ENCODE peak calls at places on chromosomes 13 and 19, in five cellular contexts. H, S, R, E and C are unnamed samples. For H3K27me3, the result is how much of the 10 kb centered on the place peaks cover.

GRCh38 chr13:79306650-79307049 is 99.4 kb downstream of the RBM26 start:
- DNase-seq in H (no peak), R (no peak), S (no peak), E (no peak), C (no peak)

GRCh38 chr13:111658150-111659100 is 338.0 kb downstream of the TEX29 start:
- DNase-seq in E (no peak), H (no peak), S (peak), R (no peak), C (no peak)

GRCh38 chr13:36369268-36370107 is 23.3 kb upstream of the SPART start:
- DNase-seq in H (no peak), S (no peak), R (no peak), E (no peak), C (no peak)

GRCh38 chr19:27522223-27522622 is 1690.7 kb downstream of the UQCRFS1 start:
- DNase-seq in H (no peak), S (no peak), E (no peak), R (no peak), C (no peak)

GRCh38 chr13:114142640-114143490 is 10.4 kb upstream of the RASA3 start:
- DNase-seq in H (no peak), S (no peak), E (no peak), R (no peak), C (no peak)

GRCh38 chr13:94154362-94154761 is 325.1 kb downstream of the DCT start:
- DNase-seq in R (no peak), E (no peak), H (no peak), S (peak), C (no peak)

GRCh38 chr13:110610955-110611595 is 4.3 kb upstream of the NAXD start:
- DNase-seq in R (no peak), E (no peak), S (peak), H (no peak), C (no peak)

GRCh38 chr19:38362076-38362945 is 12.1 kb upstream of the PSMD8 start:
- DNase-seq in R (no peak), E (peak), S (peak), H (peak), C (no peak)

GRCh38 chr19:1521636-1522035 is 2.2 kb upstream of the PLK5 start:
- DNase-seq in R (no peak), E (no peak), H (no peak), S (no peak), C (no peak)

GRCh38 chr19:54420068-54420382 is 4.8 kb downstream of the TTYH1 start:
- DNase-seq in R (no peak), H (no peak), S (no peak), E (no peak), C (no peak)

DNA sequence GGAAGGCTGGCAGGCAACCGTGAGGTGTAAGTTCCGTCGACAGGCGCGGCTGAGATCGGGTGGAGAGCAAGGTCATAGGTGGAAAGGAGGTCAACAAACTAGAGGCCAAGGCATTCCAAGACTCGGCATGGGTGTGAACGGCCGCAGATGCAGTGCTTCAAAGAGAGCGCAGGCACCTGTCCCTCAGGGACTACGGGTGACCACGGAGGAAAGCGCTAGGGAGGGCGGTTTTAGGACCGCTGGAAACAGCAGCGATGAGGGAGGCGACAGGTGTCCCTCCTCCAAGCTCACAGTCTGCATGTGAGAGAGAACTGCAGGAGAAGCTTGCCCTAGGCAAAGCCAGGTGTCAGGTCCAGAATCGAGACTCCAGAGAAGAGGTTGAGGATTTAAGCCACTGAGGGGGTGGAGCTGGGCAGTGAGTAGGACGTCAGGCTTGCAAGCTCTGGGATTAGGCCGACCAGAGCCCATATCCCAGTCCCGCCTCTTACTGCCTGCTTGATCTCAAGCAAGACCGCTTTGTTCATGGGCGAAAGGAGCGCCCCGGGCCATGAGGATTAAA is 1.6 kb upstream of the MLNR start:
- DNase-seq in S (peak), H (no peak), R (no peak), E (no peak), C (no peak)
- H3K27me3 ChIP-seq in S (half or more), H (half or more), R (half or more), E (under half), C (half or more)

DNA sequence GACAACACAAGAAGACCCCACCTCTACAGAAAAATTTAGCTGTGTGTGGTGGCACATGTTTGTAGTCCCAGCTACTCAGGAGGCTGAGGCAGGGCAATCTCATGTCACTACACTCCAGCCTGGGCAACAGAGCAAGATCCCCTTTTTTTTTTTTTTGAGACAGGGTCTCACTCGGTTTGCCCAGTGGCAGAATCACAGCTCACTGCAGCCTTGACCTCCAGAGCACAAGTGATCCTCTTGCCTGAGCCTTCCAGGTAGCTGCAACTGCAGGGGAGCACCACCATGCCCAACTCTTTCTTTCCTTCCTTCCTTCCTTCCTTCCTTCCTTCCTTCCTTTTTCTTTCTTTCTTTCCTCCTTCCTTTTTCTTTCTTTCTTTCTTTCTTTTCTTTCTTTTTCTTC is 4.2 kb upstream of the CLEC4G start:
- DNase-seq in H (no peak), S (no peak), R (no peak), E (no peak), C (no peak)
- H3K27me3 ChIP-seq in H (under half), S (under half), R (under half), E (under half), C (under half)

GRCh38 chr19:18776736-18777135 is 14.4 kb downstream of the COMP start:
- DNase-seq in E (no peak), H (no peak), S (peak), R (no peak), C (no peak)
- H3K27me3 ChIP-seq in E (under half), H (under half), S (half or more), R (under half), C (under half)

GRCh38 chr13:109175666-109176065 is 546.3 kb downstream of the MYO16 start:
- DNase-seq in H (no peak), R (no peak), S (no peak), E (no peak), C (no peak)
- H3K27me3 ChIP-seq in H (under half), R (under half), S (under half), E (under half), C (under half)

GRCh38 chr19:50310759-50311465 is 18.3 kb downstream of the KCNC3 start:
- DNase-seq in R (no peak), E (no peak), H (no peak), S (no peak), C (no peak)

GRCh38 chr19:50313812-50314536 is 15.2 kb downstream of the KCNC3 start:
- DNase-seq in S (peak), E (no peak), R (no peak), H (no peak), C (no peak)

GRCh38 chr19:50314724-50315700 is 14.2 kb downstream of the KCNC3 start:
- DNase-seq in S (peak), E (no peak), R (no peak), H (no peak), C (no peak)

GRCh38 chr19:50311723-50312635 is 17.2 kb downstream of the KCNC3 start:
- DNase-seq in E (no peak), R (no peak), S (peak), H (no peak), C (no peak)

DNA sequence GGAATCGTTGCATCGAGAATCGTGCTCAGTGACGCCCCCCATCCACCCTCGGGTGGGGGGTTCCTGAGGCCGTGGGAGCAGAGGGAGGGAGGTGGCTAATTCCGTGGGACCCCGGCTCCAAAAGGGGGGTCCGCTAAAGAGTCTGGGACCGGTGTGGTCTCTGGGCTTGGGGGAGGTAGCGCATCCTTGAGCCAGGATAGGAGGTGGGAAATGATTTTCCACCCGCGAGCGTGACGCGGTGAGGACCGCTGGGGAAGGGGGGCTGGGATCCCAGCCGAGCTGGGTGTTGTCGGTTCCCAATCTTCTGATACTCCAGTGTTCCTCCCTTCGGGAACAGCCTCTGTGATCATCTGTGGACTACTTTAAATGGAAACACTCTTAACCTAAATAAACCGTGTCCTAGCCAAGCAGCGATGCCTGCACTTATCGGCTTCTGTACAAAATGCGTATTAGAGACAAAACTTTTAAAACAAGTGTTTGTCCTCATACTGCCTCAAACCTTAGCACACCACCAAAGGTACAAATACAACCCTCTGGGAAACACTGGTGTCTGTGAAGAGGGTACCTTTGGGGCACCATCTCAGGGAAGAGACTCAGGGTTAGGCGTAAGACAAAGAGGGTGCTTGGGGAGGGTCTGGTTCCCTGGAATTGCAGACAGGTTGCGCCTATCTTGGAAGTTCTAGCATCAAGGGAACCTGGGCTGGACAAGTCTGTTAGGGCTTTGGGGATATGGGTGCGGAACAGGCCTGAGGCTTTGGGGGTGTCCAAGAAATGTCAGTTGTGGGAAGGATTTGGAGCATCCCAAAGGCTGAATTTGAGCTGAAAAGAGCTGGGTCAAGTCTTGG is 16.0 kb downstream of the KCNC3 start:
- DNase-seq in S (peak), H (no peak), R (no peak), E (no peak), C (no peak)
- H3K27me3 ChIP-seq in S (under half), H (half or more), R (under half), E (under half), C (half or more)

GRCh38 chr19:15915109-15915508 is 17.2 kb upstream of the CYP4F2 start:
- DNase-seq in H (no peak), E (no peak), S (no peak), R (no peak), C (no peak)
- H3K27me3 ChIP-seq in H (under half), E (under half), S (under half), R (under half), C (under half)

GRCh38 chr19:13024126-13024957 is 29.1 kb downstream of the NFIX start:
- DNase-seq in H (no peak), R (no peak), E (no peak), S (peak), C (no peak)

GRCh38 chr19:13023666-13024065 is 28.4 kb downstream of the NFIX start:
- DNase-seq in E (no peak), H (no peak), S (peak), R (no peak), C (no peak)

GRCh38 chr19:13026478-13026999 is 31.3 kb downstream of the NFIX start:
- DNase-seq in H (no peak), E (no peak), R (no peak), S (no peak), C (peak)

GRCh38 chr19:13025819-13026477 is 30.7 kb downstream of the NFIX start:
- DNase-seq in S (no peak), H (no peak), R (no peak), E (no peak), C (no peak)

DNA sequence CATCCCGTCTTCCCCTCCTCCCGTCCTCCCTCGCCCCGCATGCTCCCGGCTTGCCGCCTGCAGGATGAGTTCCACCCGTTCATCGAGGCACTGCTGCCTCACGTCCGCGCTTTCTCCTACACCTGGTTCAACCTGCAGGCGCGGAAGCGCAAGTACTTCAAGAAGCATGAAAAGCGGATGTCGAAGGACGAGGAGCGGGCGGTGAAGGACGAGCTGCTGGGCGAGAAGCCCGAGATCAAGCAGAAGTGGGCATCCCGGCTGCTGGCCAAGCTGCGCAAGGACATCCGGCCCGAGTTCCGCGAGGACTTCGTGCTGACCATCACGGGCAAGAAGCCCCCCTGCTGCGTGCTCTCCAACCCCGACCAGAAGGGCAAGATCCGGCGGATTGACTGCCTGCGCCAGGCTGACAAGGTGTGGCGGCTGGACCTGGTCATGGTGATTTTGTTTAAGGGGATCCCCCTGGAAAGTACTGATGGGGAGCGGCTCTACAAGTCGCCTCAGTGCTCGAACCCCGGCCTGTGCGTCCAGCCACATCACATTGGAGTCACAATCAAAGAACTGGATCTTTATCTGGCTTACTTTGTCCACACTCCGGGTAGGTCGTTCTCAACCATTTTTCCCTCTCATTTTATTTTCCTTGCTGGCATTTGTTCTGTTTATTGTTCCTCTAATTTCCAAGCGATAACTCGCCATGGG is 29.8 kb downstream of the NFIX start:
- DNase-seq in S (no peak), H (no peak), E (no peak), R (no peak), C (no peak)
- H3K27me3 ChIP-seq in S (half or more), H (under half), E (under half), R (under half), C (under half)